ENCODE peak calls at places on chromosome 3, in ten cellular contexts. D, L, A, C, K, O, B, H, T and G are unnamed samples.

GRCh38 chr3:134362670-134363380 is 11.4 kb downstream of the AMOTL2 start:
- DNase-seq in D (no peak), L (no peak), A (no peak), C (no peak), K (no peak), O (no peak), B (no peak), H (no peak), T (no peak), G (no peak)

GRCh38 chr3:42731476-42732195 is 29.0 kb upstream of the HHATL start:
- DNase-seq in D (no peak), L (no peak), A (no peak), C (no peak), K (no peak), O (no peak), B (no peak), H (no peak), T (no peak), G (no peak)

GRCh38 chr3:141266186-141266585 is 34.6 kb downstream of the PXYLP1 start:
- DNase-seq in D (no peak), L (no peak), A (no peak), C (no peak), K (no peak), O (no peak), B (no peak), H (no peak), T (no peak), G (no peak)

GRCh38 chr3:66797916-66798560 is 200.1 kb upstream of the KBTBD8 start:
- DNase-seq in D (no peak), L (no peak), A (no peak), C (peak), K (peak), O (no peak), B (peak), H (peak), T (peak), G (peak)

GRCh38 chr3:106765342-106765741 is 611.9 kb upstream of the CCDC54 start:
- DNase-seq in D (peak), L (no peak), A (no peak), C (peak), K (no peak), O (no peak), B (no peak), H (no peak), T (no peak), G (peak)

GRCh38 chr3:57287205-57287604 is 5.3 kb downstream of the ASB14 start:
- DNase-seq in D (no peak), L (no peak), A (no peak), C (no peak), K (no peak), O (no peak), B (no peak), H (no peak), T (no peak), G (no peak)

GRCh38 chr3:4950351-4950784 is 28.9 kb upstream of the BHLHE40 start:
- DNase-seq in D (no peak), L (no peak), A (peak), C (no peak), K (no peak), O (no peak), B (no peak), H (no peak), T (no peak), G (peak)

GRCh38 chr3:71908001-71908400 is 123.1 kb upstream of the PROK2 start:
- DNase-seq in D (no peak), L (no peak), A (no peak), C (no peak), K (no peak), O (no peak), B (no peak), H (no peak), T (peak), G (no peak)

GRCh38 chr3:46540550-46540949 is 25.6 kb downstream of the LRRC2 start:
- DNase-seq in D (no peak), L (no peak), A (no peak), C (no peak), K (no peak), O (no peak), B (no peak), H (no peak), T (no peak), G (no peak)

GRCh38 chr3:13045904-13046568 is 27.2 kb downstream of the IQSEC1 start:
- DNase-seq in D (no peak), L (no peak), A (peak), C (no peak), K (no peak), O (no peak), B (no peak), H (no peak), T (peak), G (no peak)

GRCh38 chr3:24678441-24678865 is 183.8 kb upstream of the THRB start:
- DNase-seq in D (no peak), L (no peak), A (peak), C (peak), K (no peak), O (no peak), B (no peak), H (no peak), T (no peak), G (no peak)

GRCh38 chr3:71528816-71529215 is 54.7 kb downstream of the FOXP1 start:
- DNase-seq in D (no peak), L (no peak), A (no peak), C (no peak), K (no peak), O (no peak), B (no peak), H (no peak), T (no peak), G (no peak)

GRCh38 chr3:52742418-52743041 is 28.2 kb downstream of the NEK4 start:
- DNase-seq in D (no peak), L (no peak), A (peak), C (peak), K (peak), O (peak), B (no peak), H (peak), T (no peak), G (peak)

GRCh38 chr3:55673764-55674163 is 186.7 kb upstream of the WNT5A start:
- DNase-seq in D (no peak), L (no peak), A (no peak), C (no peak), K (no peak), O (no peak), B (no peak), H (no peak), T (no peak), G (no peak)

GRCh38 chr3:99702953-99703352 is 64.6 kb downstream of the COL8A1 start:
- DNase-seq in D (no peak), L (no peak), A (no peak), C (peak), K (no peak), O (no peak), B (no peak), H (no peak), T (no peak), G (no peak)

GRCh38 chr3:58032186-58032585 is 24.0 kb downstream of the FLNB start:
- DNase-seq in D (no peak), L (no peak), A (no peak), C (peak), K (no peak), O (no peak), B (no peak), H (no peak), T (no peak), G (no peak)

GRCh38 chr3:52245322-52246263 is at the start of gene PPM1M:
- DNase-seq in D (peak), L (peak), A (no peak), C (no peak), K (peak), O (no peak), B (peak), H (peak), T (peak), G (peak)

GRCh38 chr3:61637088-61638051 is 76.0 kb downstream of the PTPRG start:
- DNase-seq in D (no peak), L (no peak), A (peak), C (peak), K (no peak), O (no peak), B (no peak), H (peak), T (no peak), G (no peak)

GRCh38 chr3:144341461-144341860 is 369.8 kb downstream of the DIPK2A start:
- DNase-seq in D (no peak), L (no peak), A (no peak), C (no peak), K (no peak), O (no peak), B (no peak), H (no peak), T (no peak), G (no peak)

GRCh38 chr3:53630547-53630946 is 136.1 kb downstream of the CACNA1D start:
- DNase-seq in D (no peak), L (no peak), A (no peak), C (peak), K (no peak), O (no peak), B (no peak), H (no peak), T (no peak), G (no peak)

GRCh38 chr3:187935623-187936156 is 190.4 kb upstream of the BCL6 start:
- DNase-seq in D (no peak), L (no peak), A (peak), C (no peak), K (no peak), O (no peak), B (no peak), H (no peak), T (no peak), G (no peak)

GRCh38 chr3:143658869-143659268 is 189.4 kb downstream of the SLC9A9 start:
- DNase-seq in D (no peak), L (no peak), A (no peak), C (peak), K (no peak), O (no peak), B (no peak), H (peak), T (no peak), G (no peak)

GRCh38 chr3:149936812-149937230 is 33.9 kb downstream of the PFN2 start:
- DNase-seq in D (peak), L (no peak), A (peak), C (peak), K (peak), O (peak), B (peak), H (peak), T (peak), G (peak)